ENCODE peak calls at places on chromosomes 4 and X, in nine cellular contexts. One of them, this sample, is unnamed.

GRCh38 chrX:33892670-33893069 is 239.4 kb downstream of the FAM47A start:
- DNase-seq in lung: no peak
- DNase-seq in CD4-positive, alpha-beta T cell: no peak
- DNase-seq in MM.1S: no peak
- DNase-seq in tibial nerve: no peak
- DNase-seq in fibroblast of lung: no peak
- DNase-seq in cardiac muscle cell: no peak
- DNase-seq in astrocyte: no peak
- DNase-seq in transverse colon: no peak
- DNase-seq in this sample: no peak

GRCh38 chr4:75004755-75005668 is 72.1 kb downstream of the PARM1 start:
- DNase-seq in lung: no peak
- DNase-seq in CD4-positive, alpha-beta T cell: no peak
- DNase-seq in MM.1S: peak; percentile 91
- DNase-seq in tibial nerve: no peak
- DNase-seq in fibroblast of lung: no peak
- DNase-seq in cardiac muscle cell: no peak
- DNase-seq in astrocyte: no peak
- DNase-seq in transverse colon: no peak
- DNase-seq in this sample: peak; percentile 91

GRCh38 chr4:53886090-53886489 is 178.3 kb downstream of the CHIC2 start:
- DNase-seq in lung: no peak
- DNase-seq in CD4-positive, alpha-beta T cell: no peak
- DNase-seq in MM.1S: no peak
- DNase-seq in tibial nerve: no peak
- DNase-seq in fibroblast of lung: no peak
- DNase-seq in cardiac muscle cell: no peak
- DNase-seq in astrocyte: no peak
- DNase-seq in transverse colon: no peak
- DNase-seq in this sample: peak; percentile 7

GRCh38 chrX:130395341-130395740 is 6.4 kb upstream of the RBMX2 start:
- DNase-seq in lung: no peak
- DNase-seq in CD4-positive, alpha-beta T cell: no peak
- DNase-seq in MM.1S: no peak
- DNase-seq in tibial nerve: no peak
- DNase-seq in fibroblast of lung: no peak
- DNase-seq in cardiac muscle cell: no peak
- DNase-seq in astrocyte: no peak
- DNase-seq in transverse colon: no peak
- DNase-seq in this sample: no peak

GRCh38 chr4:101471201-101471600 is 123.9 kb upstream of the PPP3CA start:
- DNase-seq in lung: no peak
- DNase-seq in CD4-positive, alpha-beta T cell: no peak
- DNase-seq in MM.1S: no peak
- DNase-seq in tibial nerve: no peak
- DNase-seq in fibroblast of lung: no peak
- DNase-seq in cardiac muscle cell: no peak
- DNase-seq in astrocyte: peak; percentile 61
- DNase-seq in transverse colon: no peak
- DNase-seq in this sample: no peak

GRCh38 chrX:56661193-56661592 is 67.8 kb upstream of the NBDY start:
- DNase-seq in lung: no peak
- DNase-seq in CD4-positive, alpha-beta T cell: no peak
- DNase-seq in MM.1S: no peak
- DNase-seq in tibial nerve: no peak
- DNase-seq in fibroblast of lung: no peak
- DNase-seq in cardiac muscle cell: no peak
- DNase-seq in astrocyte: no peak
- DNase-seq in transverse colon: no peak
- DNase-seq in this sample: no peak

GRCh38 chr4:705278-706082 is at the start of gene PCGF3:
- DNase-seq in lung: peak; percentile 97
- DNase-seq in CD4-positive, alpha-beta T cell: peak; percentile 95
- DNase-seq in MM.1S: peak; percentile 53
- DNase-seq in tibial nerve: peak; percentile 93
- DNase-seq in fibroblast of lung: peak; percentile 96
- DNase-seq in cardiac muscle cell: peak; percentile 98
- DNase-seq in astrocyte: peak; percentile 81
- DNase-seq in transverse colon: peak; percentile 99
- DNase-seq in this sample: peak; percentile 96

GRCh38 chrX:82218361-82218760 is 1016.5 kb downstream of the SH3BGRL start:
- DNase-seq in lung: no peak
- DNase-seq in CD4-positive, alpha-beta T cell: no peak
- DNase-seq in MM.1S: peak; percentile 88
- DNase-seq in tibial nerve: no peak
- DNase-seq in fibroblast of lung: peak; percentile 5
- DNase-seq in cardiac muscle cell: peak; percentile 52
- DNase-seq in astrocyte: no peak
- DNase-seq in transverse colon: no peak
- DNase-seq in this sample: no peak

GRCh38 chr4:13597604-13598003 is 29.9 kb downstream of the BOD1L1 start:
- DNase-seq in lung: no peak
- DNase-seq in CD4-positive, alpha-beta T cell: no peak
- DNase-seq in MM.1S: no peak
- DNase-seq in tibial nerve: no peak
- DNase-seq in fibroblast of lung: no peak
- DNase-seq in cardiac muscle cell: no peak
- DNase-seq in astrocyte: no peak
- DNase-seq in transverse colon: no peak
- DNase-seq in this sample: no peak

GRCh38 chr4:21953653-21954052 is 5.1 kb upstream of the KCNIP4 start:
- DNase-seq in lung: no peak
- DNase-seq in CD4-positive, alpha-beta T cell: no peak
- DNase-seq in MM.1S: no peak
- DNase-seq in tibial nerve: no peak
- DNase-seq in fibroblast of lung: no peak
- DNase-seq in cardiac muscle cell: no peak
- DNase-seq in astrocyte: no peak
- DNase-seq in transverse colon: no peak
- DNase-seq in this sample: no peak

GRCh38 chr4:16626945-16627344 is 271.5 kb downstream of the LDB2 start:
- DNase-seq in lung: no peak
- DNase-seq in CD4-positive, alpha-beta T cell: no peak
- DNase-seq in MM.1S: no peak
- DNase-seq in tibial nerve: peak; percentile 26
- DNase-seq in fibroblast of lung: peak; percentile 96
- DNase-seq in cardiac muscle cell: no peak
- DNase-seq in astrocyte: peak; percentile 97
- DNase-seq in transverse colon: no peak
- DNase-seq in this sample: no peak

GRCh38 chrX:108216405-108216804 is 124.8 kb downstream of the ATG4A start:
- DNase-seq in lung: no peak
- DNase-seq in CD4-positive, alpha-beta T cell: no peak
- DNase-seq in MM.1S: no peak
- DNase-seq in tibial nerve: no peak
- DNase-seq in fibroblast of lung: no peak
- DNase-seq in cardiac muscle cell: no peak
- DNase-seq in astrocyte: no peak
- DNase-seq in transverse colon: no peak
- DNase-seq in this sample: no peak

GRCh38 chrX:151753313-151754041 is 18.9 kb downstream of the CNGA2 start:
- DNase-seq in lung: peak; percentile 49
- DNase-seq in CD4-positive, alpha-beta T cell: no peak
- DNase-seq in MM.1S: peak; percentile 31
- DNase-seq in tibial nerve: peak; percentile 20
- DNase-seq in fibroblast of lung: peak; percentile 17
- DNase-seq in cardiac muscle cell: peak; percentile 73
- DNase-seq in astrocyte: peak; percentile 36
- DNase-seq in transverse colon: peak; percentile 28
- DNase-seq in this sample: peak; percentile 69

GRCh38 chr4:124321370-124321769 is 391.2 kb downstream of the ANKRD50 start:
- DNase-seq in lung: no peak
- DNase-seq in CD4-positive, alpha-beta T cell: no peak
- DNase-seq in MM.1S: no peak
- DNase-seq in tibial nerve: no peak
- DNase-seq in fibroblast of lung: peak; percentile 26
- DNase-seq in cardiac muscle cell: peak; percentile 36
- DNase-seq in astrocyte: peak; percentile 10
- DNase-seq in transverse colon: no peak
- DNase-seq in this sample: no peak

GRCh38 chrX:48598645-48599044 is 1.4 kb downstream of the WDR13 start:
- DNase-seq in lung: no peak
- DNase-seq in CD4-positive, alpha-beta T cell: no peak
- DNase-seq in MM.1S: no peak
- DNase-seq in tibial nerve: no peak
- DNase-seq in fibroblast of lung: no peak
- DNase-seq in cardiac muscle cell: no peak
- DNase-seq in astrocyte: no peak
- DNase-seq in transverse colon: no peak
- DNase-seq in this sample: no peak
- H3K27ac ChIP-seq in lung: peak overlapping the region; percentile 35
- H3K27ac ChIP-seq in CD4-positive, alpha-beta T cell: no peak overlapping the region
- H3K27ac ChIP-seq in MM.1S: no peak overlapping the region
- H3K27ac ChIP-seq in tibial nerve: peak overlapping the region; percentile 98
- H3K27ac ChIP-seq in fibroblast of lung: no peak overlapping the region
- H3K27ac ChIP-seq in cardiac muscle cell: no peak overlapping the region
- H3K27ac ChIP-seq in astrocyte: peak overlapping the region; percentile 99
- H3K27ac ChIP-seq in transverse colon: peak overlapping the region; percentile 92
- H3K27ac ChIP-seq in this sample: no peak overlapping the region

GRCh38 chrX:153768311-153769157 is 4.5 kb downstream of the PLXNB3 start:
- DNase-seq in lung: no peak
- DNase-seq in CD4-positive, alpha-beta T cell: no peak
- DNase-seq in MM.1S: no peak
- DNase-seq in tibial nerve: no peak
- DNase-seq in fibroblast of lung: no peak
- DNase-seq in cardiac muscle cell: no peak
- DNase-seq in astrocyte: no peak
- DNase-seq in transverse colon: peak; percentile 7
- DNase-seq in this sample: peak; percentile 11
- TF ChIP-seq CTCF in lung: no peak
- TF ChIP-seq CTCF in CD4-positive, alpha-beta T cell: no peak
- TF ChIP-seq CTCF in MM.1S: no peak
- TF ChIP-seq CTCF in tibial nerve: no peak
- TF ChIP-seq CTCF in fibroblast of lung: no peak
- TF ChIP-seq CTCF in cardiac muscle cell: no peak
- TF ChIP-seq CTCF in astrocyte: no peak
- TF ChIP-seq CTCF in transverse colon: no peak
- TF ChIP-seq CTCF in this sample: no peak

GRCh38 chr4:2924286-2924685 is 38.9 kb downstream of the NOP14 start:
- DNase-seq in lung: no peak
- DNase-seq in CD4-positive, alpha-beta T cell: no peak
- DNase-seq in MM.1S: no peak
- DNase-seq in tibial nerve: no peak
- DNase-seq in fibroblast of lung: no peak
- DNase-seq in cardiac muscle cell: no peak
- DNase-seq in astrocyte: no peak
- DNase-seq in transverse colon: no peak
- DNase-seq in this sample: no peak
- H3K27ac ChIP-seq in lung: no peak overlapping the region
- H3K27ac ChIP-seq in CD4-positive, alpha-beta T cell: no peak overlapping the region
- H3K27ac ChIP-seq in MM.1S: no peak overlapping the region
- H3K27ac ChIP-seq in tibial nerve: no peak overlapping the region
- H3K27ac ChIP-seq in fibroblast of lung: no peak overlapping the region
- H3K27ac ChIP-seq in cardiac muscle cell: peak overlapping the region; percentile 30
- H3K27ac ChIP-seq in astrocyte: no peak overlapping the region
- H3K27ac ChIP-seq in transverse colon: no peak overlapping the region
- H3K27ac ChIP-seq in this sample: no peak overlapping the region

DNA sequence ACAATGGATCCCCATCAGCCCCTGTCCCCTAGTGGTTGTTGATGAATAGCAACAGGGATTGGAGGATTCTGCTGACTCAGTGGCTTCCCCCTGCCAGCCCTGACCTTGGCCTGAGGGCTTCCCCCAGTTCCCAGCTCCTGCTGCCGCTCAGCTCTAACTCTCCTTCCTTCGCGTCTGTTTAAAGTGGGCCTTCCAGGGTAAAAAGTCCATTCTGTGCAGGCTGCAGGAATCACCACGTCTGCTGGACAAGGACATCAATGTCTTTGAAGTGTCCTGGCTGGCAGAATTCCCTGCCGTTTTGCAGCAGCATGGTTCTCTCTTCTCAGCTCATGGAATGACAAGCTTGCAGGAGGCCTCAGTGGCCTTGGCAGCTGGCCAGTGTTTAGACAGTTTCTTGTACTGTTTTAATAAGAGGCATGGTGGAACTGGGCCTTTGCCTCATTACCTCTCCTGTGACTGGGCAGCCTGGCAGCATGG is 152.5 kb upstream of the STX18 start:
- DNase-seq in lung: no peak
- DNase-seq in CD4-positive, alpha-beta T cell: no peak
- DNase-seq in MM.1S: no peak
- DNase-seq in tibial nerve: no peak
- DNase-seq in fibroblast of lung: peak; percentile 38
- DNase-seq in cardiac muscle cell: peak; percentile 88
- DNase-seq in astrocyte: no peak
- DNase-seq in transverse colon: no peak
- DNase-seq in this sample: peak; percentile 33
- TF ChIP-seq CTCF in lung: no peak
- TF ChIP-seq CTCF in CD4-positive, alpha-beta T cell: no peak
- TF ChIP-seq CTCF in MM.1S: peak; percentile 8
- TF ChIP-seq CTCF in tibial nerve: no peak
- TF ChIP-seq CTCF in fibroblast of lung: peak; percentile 29
- TF ChIP-seq CTCF in cardiac muscle cell: peak; percentile 27
- TF ChIP-seq CTCF in astrocyte: no peak
- TF ChIP-seq CTCF in transverse colon: no peak
- TF ChIP-seq CTCF in this sample: no peak

GRCh38 chr4:120720354-120720753 is 202.2 kb downstream of the PRDM5 start:
- DNase-seq in lung: no peak
- DNase-seq in CD4-positive, alpha-beta T cell: no peak
- DNase-seq in MM.1S: peak; percentile 31
- DNase-seq in tibial nerve: no peak
- DNase-seq in fibroblast of lung: no peak
- DNase-seq in cardiac muscle cell: no peak
- DNase-seq in astrocyte: no peak
- DNase-seq in transverse colon: no peak
- DNase-seq in this sample: no peak
- H3K27ac ChIP-seq in lung: no peak overlapping the region
- H3K27ac ChIP-seq in CD4-positive, alpha-beta T cell: no peak overlapping the region
- H3K27ac ChIP-seq in MM.1S: peak overlapping the region; percentile 53
- H3K27ac ChIP-seq in tibial nerve: no peak overlapping the region
- H3K27ac ChIP-seq in fibroblast of lung: no peak overlapping the region
- H3K27ac ChIP-seq in cardiac muscle cell: no peak overlapping the region
- H3K27ac ChIP-seq in astrocyte: no peak overlapping the region
- H3K27ac ChIP-seq in transverse colon: no peak overlapping the region
- H3K27ac ChIP-seq in this sample: no peak overlapping the region

GRCh38 chr4:38935391-38936073 is 67.9 kb downstream of the FAM114A1 start:
- DNase-seq in lung: no peak
- DNase-seq in CD4-positive, alpha-beta T cell: no peak
- DNase-seq in MM.1S: no peak
- DNase-seq in tibial nerve: no peak
- DNase-seq in fibroblast of lung: no peak
- DNase-seq in cardiac muscle cell: no peak
- DNase-seq in astrocyte: no peak
- DNase-seq in transverse colon: no peak
- DNase-seq in this sample: no peak
- TF ChIP-seq CTCF in lung: no peak
- TF ChIP-seq CTCF in CD4-positive, alpha-beta T cell: no peak
- TF ChIP-seq CTCF in MM.1S: no peak
- TF ChIP-seq CTCF in tibial nerve: no peak
- TF ChIP-seq CTCF in fibroblast of lung: no peak
- TF ChIP-seq CTCF in cardiac muscle cell: no peak
- TF ChIP-seq CTCF in astrocyte: no peak
- TF ChIP-seq CTCF in transverse colon: no peak
- TF ChIP-seq CTCF in this sample: no peak

GRCh38 chrX:103405009-103405333 is 28.6 kb downstream of the BEX3 start:
- DNase-seq in lung: no peak
- DNase-seq in CD4-positive, alpha-beta T cell: no peak
- DNase-seq in MM.1S: no peak
- DNase-seq in tibial nerve: no peak
- DNase-seq in fibroblast of lung: no peak
- DNase-seq in cardiac muscle cell: no peak
- DNase-seq in astrocyte: no peak
- DNase-seq in transverse colon: no peak
- DNase-seq in this sample: no peak
- H3K27ac ChIP-seq in lung: no peak overlapping the region
- H3K27ac ChIP-seq in CD4-positive, alpha-beta T cell: no peak overlapping the region
- H3K27ac ChIP-seq in MM.1S: no peak overlapping the region
- H3K27ac ChIP-seq in tibial nerve: peak overlapping the region; percentile 81
- H3K27ac ChIP-seq in fibroblast of lung: peak overlapping the region; percentile 94
- H3K27ac ChIP-seq in cardiac muscle cell: no peak overlapping the region
- H3K27ac ChIP-seq in astrocyte: peak overlapping the region; percentile 85
- H3K27ac ChIP-seq in transverse colon: no peak overlapping the region
- H3K27ac ChIP-seq in this sample: no peak overlapping the region

This sample was measured in body of pancreas.